ENCODE peak calls at places on chromosomes 1 and 21, in six cellular contexts. D is cardiac fibroblast, I is uterus, J is mammary epithelial cell, B is BE2C, Q is prostate gland. Z is an unnamed sample.

GRCh38 chr1:183920651-183921050 is 115.7 kb downstream of the RGL1 start:
- DNase-seq in D (no peak), I (no peak), J (no peak), B (no peak), Q (no peak), Z (no peak)

GRCh38 chr1:182601416-182601786 is 2.8 kb downstream of the RGS16 start:
- DNase-seq in D (peak), I (peak), J (peak), B (peak), Q (peak), Z (peak)

GRCh38 chr1:192852001-192852400 is 43.2 kb downstream of the RGS2 start:
- DNase-seq in D (no peak), I (no peak), J (no peak), B (no peak), Q (no peak), Z (no peak)

GRCh38 chr1:236890152-236891056 is 95.3 kb downstream of the MTR start:
- DNase-seq in D (peak), I (peak), J (no peak), B (no peak), Q (no peak), Z (no peak)

GRCh38 chr1:226432586-226433360 is 24.9 kb upstream of the PARP1 start:
- DNase-seq in D (no peak), I (no peak), J (no peak), B (no peak), Q (no peak), Z (no peak)

GRCh38 chr1:61332196-61332753 is 249.9 kb downstream of the NFIA start:
- DNase-seq in D (no peak), I (no peak), J (no peak), B (no peak), Q (no peak), Z (no peak)

GRCh38 chr21:33244781-33245105 is 15.0 kb downstream of the IFNAR2 start:
- DNase-seq in D (no peak), I (no peak), J (no peak), B (no peak), Q (no peak), Z (no peak)

GRCh38 chr1:240091614-240092300 is at the start of gene FMN2:
- DNase-seq in D (peak), I (no peak), J (peak), B (peak), Q (no peak), Z (no peak)

GRCh38 chr1:154972517-154973343 is 1.8 kb upstream of the CKS1B start:
- DNase-seq in D (peak), I (peak), J (peak), B (no peak), Q (peak), Z (peak)

GRCh38 chr1:228142616-228143203 is 2.6 kb downstream of the GUK1 start:
- DNase-seq in D (no peak), I (no peak), J (no peak), B (no peak), Q (no peak), Z (no peak)

GRCh38 chr1:81812712-81813111 is 12.0 kb downstream of the ADGRL2 start:
- DNase-seq in D (peak), I (no peak), J (no peak), B (no peak), Q (no peak), Z (peak)

GRCh38 chr1:178341218-178341956 is 155.4 kb downstream of the CLEC20A start:
- DNase-seq in D (peak), I (peak), J (peak), B (no peak), Q (peak), Z (peak)

GRCh38 chr1:150165622-150166612 is 16.2 kb downstream of the PLEKHO1 start:
- DNase-seq in D (peak), I (peak), J (peak), B (peak), Q (no peak), Z (peak)

GRCh38 chr1:93878889-93879586 is at the start of gene DNTTIP2:
- DNase-seq in D (peak), I (peak), J (peak), B (peak), Q (peak), Z (peak)

GRCh38 chr1:217563179-217563578 is 67.7 kb downstream of the GPATCH2 start:
- DNase-seq in D (no peak), I (no peak), J (no peak), B (no peak), Q (no peak), Z (peak)

GRCh38 chr21:36908260-36908908 is 58.1 kb downstream of the HLCS start:
- DNase-seq in D (peak), I (no peak), J (no peak), B (no peak), Q (no peak), Z (peak)
- TF ChIP-seq CTCF in D (peak), I (no peak), J (peak), B (no peak), Q (no peak), Z (peak)

DNA sequence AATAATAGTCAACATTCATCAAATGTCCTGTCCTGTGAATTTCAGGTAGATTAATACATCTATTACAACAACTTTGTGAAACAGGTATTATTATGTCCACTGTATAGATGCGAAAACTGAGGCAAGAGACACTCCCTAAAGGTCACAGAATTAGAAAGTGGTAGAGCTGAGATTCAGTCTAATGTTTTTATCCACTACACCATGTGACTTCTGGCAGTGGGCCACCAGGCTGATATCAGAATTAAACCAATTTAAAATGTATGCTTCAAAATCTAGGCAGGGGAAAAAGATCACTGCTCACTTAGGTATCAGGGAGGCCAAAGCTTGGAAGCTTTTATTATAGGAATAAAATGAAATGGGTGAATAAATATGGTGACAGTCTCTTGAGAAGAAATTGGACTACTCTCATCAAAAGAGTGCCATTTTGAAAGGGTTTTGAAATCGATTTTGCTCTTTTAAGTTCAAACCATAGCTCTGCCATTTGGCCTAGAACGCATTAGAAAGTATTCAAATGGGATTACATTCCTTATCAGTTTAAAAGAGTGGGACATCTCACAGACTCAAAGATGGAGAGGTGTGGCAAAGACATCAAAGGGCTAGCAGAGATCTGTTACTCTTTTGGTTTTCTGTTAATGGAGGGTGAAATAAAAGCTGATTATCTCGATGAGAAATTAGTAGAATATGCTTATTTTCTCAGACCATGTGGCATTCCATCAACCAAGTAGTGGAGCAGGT is 1.9 kb downstream of the DDAH1 start:
- DNase-seq in D (no peak), I (no peak), J (no peak), B (peak), Q (no peak), Z (no peak)
- H3K4me3 ChIP-seq in D (peak), I (no peak), J (no peak), B (peak), Q (no peak), Z (no peak)

GRCh38 chr1:7069888-7070287 is 284.6 kb downstream of the CAMTA1 start:
- DNase-seq in D (no peak), I (no peak), J (no peak), B (no peak), Q (no peak), Z (no peak)

GRCh38 chr1:7068552-7068951 is 283.3 kb downstream of the CAMTA1 start:
- DNase-seq in D (no peak), I (no peak), J (no peak), B (no peak), Q (no peak), Z (no peak)

GRCh38 chr1:7070389-7071029 is 285.3 kb downstream of the CAMTA1 start:
- DNase-seq in D (peak), I (peak), J (peak), B (peak), Q (peak), Z (peak)
- TF ChIP-seq CTCF in D (peak), I (peak), J (peak), B (peak), Q (peak), Z (peak)

GRCh38 chr1:205774277-205775014 is 836 bp downstream of the RAB29 start:
- DNase-seq in D (peak), I (peak), J (peak), B (peak), Q (no peak), Z (peak)

GRCh38 chr1:205775015-205775716 is at the start of gene RAB29:
- DNase-seq in D (peak), I (peak), J (peak), B (peak), Q (peak), Z (peak)

GRCh38 chr1:205777994-205778393 is 2.7 kb upstream of the RAB29 start:
- DNase-seq in D (no peak), I (no peak), J (no peak), B (no peak), Q (no peak), Z (no peak)

GRCh38 chr1:205772607-205773032 is 2.7 kb downstream of the RAB29 start:
- DNase-seq in D (no peak), I (no peak), J (no peak), B (no peak), Q (no peak), Z (no peak)

GRCh38 chr1:205775717-205776056 is 405 bp upstream of the RAB29 start:
- DNase-seq in D (peak), I (no peak), J (peak), B (no peak), Q (no peak), Z (peak)
- H3K4me3 ChIP-seq in D (no peak), I (peak), J (peak), B (peak), Q (peak), Z (peak)